ENCODE peak calls at places on chromosome 19, in six cellular contexts. One of them, this sample, is unnamed.

GRCh38 chr19:40503300-40503699 is 36.5 kb downstream of the SPTBN4 start:
- DNase-seq in IMR-90: no peak
- DNase-seq in uterus: no peak
- DNase-seq in H1: no peak
- DNase-seq in lower leg skin: no peak
- DNase-seq in heart left ventricle: no peak
- DNase-seq in this sample: no peak

GRCh38 chr19:36032251-36033104 is at the start of gene CLIP3:
- DNase-seq in H1: no peak
- DNase-seq in heart left ventricle: peak; percentile 78
- DNase-seq in uterus: peak; percentile 81
- DNase-seq in lower leg skin: peak; percentile 90
- DNase-seq in IMR-90: peak; percentile 62
- DNase-seq in this sample: no peak

GRCh38 chr19:56141416-56141992 is 417 bp downstream of the ZNF444 start:
- DNase-seq in H1: no peak
- DNase-seq in heart left ventricle: peak; percentile 25
- DNase-seq in uterus: no peak
- DNase-seq in IMR-90: no peak
- DNase-seq in lower leg skin: no peak
- DNase-seq in this sample: peak; percentile 33

GRCh38 chr19:32464279-32464678 is 58.7 kb downstream of the DPY19L3 start:
- DNase-seq in H1: no peak
- DNase-seq in lower leg skin: no peak
- DNase-seq in heart left ventricle: no peak
- DNase-seq in IMR-90: peak; percentile 10
- DNase-seq in uterus: no peak
- DNase-seq in this sample: no peak

GRCh38 chr19:39265321-39265916 is 2.8 kb upstream of the IFNL2 start:
- DNase-seq in heart left ventricle: no peak
- DNase-seq in uterus: no peak
- DNase-seq in H1: no peak
- DNase-seq in lower leg skin: peak; percentile 79
- DNase-seq in IMR-90: no peak
- DNase-seq in this sample: no peak

GRCh38 chr19:13619203-13619632 is 112.9 kb upstream of the CACNA1A start:
- DNase-seq in uterus: no peak
- DNase-seq in H1: no peak
- DNase-seq in heart left ventricle: no peak
- DNase-seq in lower leg skin: no peak
- DNase-seq in IMR-90: peak; percentile 81
- DNase-seq in this sample: no peak

GRCh38 chr19:50983625-50984292 is at the start of gene KLK7:
- DNase-seq in heart left ventricle: no peak
- DNase-seq in uterus: no peak
- DNase-seq in IMR-90: no peak
- DNase-seq in lower leg skin: no peak
- DNase-seq in H1: no peak
- DNase-seq in this sample: no peak

GRCh38 chr19:39407394-39407643 is 672 bp downstream of the ZFP36 start:
- DNase-seq in H1: no peak
- DNase-seq in heart left ventricle: no peak
- DNase-seq in lower leg skin: no peak
- DNase-seq in IMR-90: no peak
- DNase-seq in uterus: no peak
- DNase-seq in this sample: no peak

GRCh38 chr19:17324357-17325114 is 10.1 kb downstream of the ANO8 start:
- DNase-seq in H1: no peak
- DNase-seq in heart left ventricle: no peak
- DNase-seq in lower leg skin: no peak
- DNase-seq in IMR-90: no peak
- DNase-seq in uterus: no peak
- DNase-seq in this sample: no peak

GRCh38 chr19:29380581-29380980 is 145.2 kb upstream of the VSTM2B start:
- DNase-seq in lower leg skin: peak; percentile 70
- DNase-seq in uterus: no peak
- DNase-seq in H1: no peak
- DNase-seq in IMR-90: no peak
- DNase-seq in heart left ventricle: no peak
- DNase-seq in this sample: no peak

GRCh38 chr19:29571181-29571580 is 34.9 kb upstream of the POP4 start:
- DNase-seq in heart left ventricle: no peak
- DNase-seq in IMR-90: no peak
- DNase-seq in lower leg skin: peak; percentile 58
- DNase-seq in uterus: no peak
- DNase-seq in H1: no peak
- DNase-seq in this sample: no peak

GRCh38 chr19:56953411-56953810 is 112.9 kb upstream of the PEG3 start:
- DNase-seq in H1: no peak
- DNase-seq in uterus: no peak
- DNase-seq in IMR-90: no peak
- DNase-seq in lower leg skin: no peak
- DNase-seq in heart left ventricle: no peak
- DNase-seq in this sample: no peak

GRCh38 chr19:18847516-18848463 is 16.0 kb downstream of the UPF1 start:
- DNase-seq in H1: no peak
- DNase-seq in heart left ventricle: no peak
- DNase-seq in lower leg skin: no peak
- DNase-seq in uterus: peak; percentile 72
- DNase-seq in IMR-90: no peak
- DNase-seq in this sample: no peak

GRCh38 chr19:39557791-39558622 is 18.0 kb upstream of the EID2 start:
- DNase-seq in heart left ventricle: no peak
- DNase-seq in IMR-90: peak; percentile 11
- DNase-seq in lower leg skin: no peak
- DNase-seq in uterus: no peak
- DNase-seq in H1: no peak
- DNase-seq in this sample: no peak

GRCh38 chr19:15288146-15288963 is 44.0 kb downstream of the BRD4 start:
- DNase-seq in uterus: no peak
- DNase-seq in IMR-90: peak; percentile 24
- DNase-seq in H1: no peak
- DNase-seq in heart left ventricle: no peak
- DNase-seq in lower leg skin: peak; percentile 90
- DNase-seq in this sample: peak; percentile 70

GRCh38 chr19:1357695-1358094 is 26.0 kb upstream of the NDUFS7 start:
- DNase-seq in H1: peak; percentile 36
- DNase-seq in IMR-90: no peak
- DNase-seq in lower leg skin: no peak
- DNase-seq in uterus: no peak
- DNase-seq in heart left ventricle: no peak
- DNase-seq in this sample: no peak

GRCh38 chr19:45558399-45558878 is 26.2 kb downstream of the OPA3 start:
- DNase-seq in lower leg skin: no peak
- DNase-seq in H1: no peak
- DNase-seq in IMR-90: peak; percentile 33
- DNase-seq in uterus: no peak
- DNase-seq in heart left ventricle: no peak
- DNase-seq in this sample: peak; percentile 64

GRCh38 chr19:13881692-13882418 is 4.9 kb downstream of the NANOS3 start:
- DNase-seq in heart left ventricle: peak; percentile 35
- DNase-seq in IMR-90: peak; percentile 39
- DNase-seq in lower leg skin: no peak
- DNase-seq in uterus: no peak
- DNase-seq in H1: no peak
- DNase-seq in this sample: peak; percentile 43

GRCh38 chr19:3407556-3408516 is 41.5 kb downstream of the NFIC start:
- DNase-seq in IMR-90: no peak
- DNase-seq in H1: no peak
- DNase-seq in uterus: peak; percentile 65
- DNase-seq in lower leg skin: no peak
- DNase-seq in heart left ventricle: peak; percentile 70
- DNase-seq in this sample: peak; percentile 57

GRCh38 chr19:21202865-21203494 is 61.1 kb downstream of the ZNF431 start:
- DNase-seq in H1: peak; percentile 61
- DNase-seq in uterus: no peak
- DNase-seq in heart left ventricle: no peak
- DNase-seq in lower leg skin: no peak
- DNase-seq in IMR-90: peak; percentile 14
- DNase-seq in this sample: peak; percentile 19

GRCh38 chr19:38735257-38735686 is 9.0 kb downstream of the CAPN12 start:
- DNase-seq in lower leg skin: no peak
- DNase-seq in heart left ventricle: peak; percentile 17
- DNase-seq in uterus: peak; percentile 43
- DNase-seq in H1: no peak
- DNase-seq in IMR-90: no peak
- DNase-seq in this sample: no peak

GRCh38 chr19:17090501-17091074 is 15.0 kb downstream of the MYO9B start:
- DNase-seq in heart left ventricle: no peak
- DNase-seq in lower leg skin: peak; percentile 77
- DNase-seq in H1: no peak
- DNase-seq in IMR-90: peak; percentile 60
- DNase-seq in uterus: no peak
- DNase-seq in this sample: no peak

DNA sequence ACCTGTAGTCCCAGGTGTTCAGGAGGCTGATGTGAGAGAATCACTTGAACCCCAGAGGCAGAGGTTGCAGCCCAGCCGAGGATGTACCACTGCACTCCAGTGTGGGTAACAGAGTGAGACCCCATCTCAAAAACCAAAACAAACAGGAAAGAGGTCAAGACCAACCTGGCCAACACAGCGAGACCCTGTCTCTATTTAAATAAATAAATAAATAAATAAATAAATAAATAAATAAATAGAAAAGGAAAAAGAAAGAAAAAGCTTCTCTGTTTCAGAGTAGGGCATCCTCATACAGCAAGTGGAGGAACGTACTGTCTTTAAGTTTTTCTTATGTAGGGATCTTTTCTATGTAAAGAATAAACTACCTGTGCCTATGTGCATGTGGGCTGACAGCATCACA is 2.3 kb downstream of the ZNF700 start:
- DNase-seq in H1: no peak
- DNase-seq in IMR-90: no peak
- DNase-seq in lower leg skin: no peak
- DNase-seq in heart left ventricle: no peak
- DNase-seq in uterus: no peak
- DNase-seq in this sample: no peak
- TF ChIP-seq POLR2A in H1: no peak
- TF ChIP-seq POLR2A in IMR-90: no peak
- TF ChIP-seq POLR2A in lower leg skin: no peak
- TF ChIP-seq POLR2A in heart left ventricle: no peak
- TF ChIP-seq POLR2A in uterus: no peak
- TF ChIP-seq POLR2A in this sample: no peak

GRCh38 chr19:49490287-49491029 is 3.0 kb downstream of the RPL13A start:
- DNase-seq in heart left ventricle: no peak
- DNase-seq in uterus: no peak
- DNase-seq in H1: no peak
- DNase-seq in IMR-90: no peak
- DNase-seq in lower leg skin: no peak
- DNase-seq in this sample: no peak

GRCh38 chr19:49488046-49488862 is 846 bp downstream of the RPL13A start:
- DNase-seq in IMR-90: no peak
- DNase-seq in lower leg skin: no peak
- DNase-seq in uterus: no peak
- DNase-seq in H1: no peak
- DNase-seq in heart left ventricle: no peak
- DNase-seq in this sample: no peak

GRCh38 chr19:49488863-49489537 is 1.6 kb downstream of the RPL13A start:
- DNase-seq in IMR-90: no peak
- DNase-seq in lower leg skin: no peak
- DNase-seq in heart left ventricle: no peak
- DNase-seq in uterus: no peak
- DNase-seq in H1: no peak
- DNase-seq in this sample: no peak

GRCh38 chr19:49491030-49491803 is 3.8 kb downstream of the RPL13A start:
- DNase-seq in IMR-90: no peak
- DNase-seq in heart left ventricle: no peak
- DNase-seq in uterus: no peak
- DNase-seq in lower leg skin: no peak
- DNase-seq in H1: no peak
- DNase-seq in this sample: no peak

GRCh38 chr19:49489601-49490167 is 2.3 kb downstream of the RPL13A start:
- DNase-seq in heart left ventricle: no peak
- DNase-seq in H1: no peak
- DNase-seq in lower leg skin: no peak
- DNase-seq in IMR-90: no peak
- DNase-seq in uterus: no peak
- DNase-seq in this sample: no peak
- TF ChIP-seq POLR2A in heart left ventricle: no peak
- TF ChIP-seq POLR2A in H1: peak; percentile 73
- TF ChIP-seq POLR2A in lower leg skin: no peak
- TF ChIP-seq POLR2A in IMR-90: no peak
- TF ChIP-seq POLR2A in uterus: no peak
- TF ChIP-seq POLR2A in this sample: no peak

GRCh38 chr19:48873476-48874308 is 1.5 kb downstream of the PPP1R15A start:
- DNase-seq in lower leg skin: peak; percentile 88
- DNase-seq in IMR-90: no peak
- DNase-seq in heart left ventricle: peak; percentile 23
- DNase-seq in H1: no peak
- DNase-seq in uterus: peak; percentile 22
- DNase-seq in this sample: no peak

GRCh38 chr19:48870048-48870447 is 1.6 kb upstream of the PLEKHA4 start:
- DNase-seq in uterus: no peak
- DNase-seq in H1: no peak
- DNase-seq in lower leg skin: no peak
- DNase-seq in IMR-90: no peak
- DNase-seq in heart left ventricle: no peak
- DNase-seq in this sample: no peak

GRCh38 chr19:48872182-48872883 is at the start of gene PPP1R15A:
- DNase-seq in uterus: peak; percentile 99
- DNase-seq in lower leg skin: peak; percentile 100
- DNase-seq in H1: peak; percentile 95
- DNase-seq in IMR-90: peak; percentile 97
- DNase-seq in heart left ventricle: peak; percentile 97
- DNase-seq in this sample: peak; percentile 98

GRCh38 chr19:48874309-48875135 is 2.3 kb downstream of the PPP1R15A start:
- DNase-seq in heart left ventricle: peak; percentile 35
- DNase-seq in IMR-90: peak; percentile 80
- DNase-seq in lower leg skin: peak; percentile 92
- DNase-seq in H1: no peak
- DNase-seq in uterus: peak; percentile 47
- DNase-seq in this sample: peak; percentile 57

GRCh38 chr19:48872884-48873475 is 759 bp downstream of the PPP1R15A start:
- DNase-seq in heart left ventricle: peak; percentile 91
- DNase-seq in lower leg skin: peak; percentile 97
- DNase-seq in H1: peak; percentile 49
- DNase-seq in IMR-90: peak; percentile 94
- DNase-seq in uterus: peak; percentile 95
- DNase-seq in this sample: peak; percentile 89
- TF ChIP-seq POLR2A in heart left ventricle: no peak
- TF ChIP-seq POLR2A in lower leg skin: no peak
- TF ChIP-seq POLR2A in H1: no peak
- TF ChIP-seq POLR2A in IMR-90: peak; percentile 53
- TF ChIP-seq POLR2A in uterus: peak; percentile 25
- TF ChIP-seq POLR2A in this sample: no peak

DNA sequence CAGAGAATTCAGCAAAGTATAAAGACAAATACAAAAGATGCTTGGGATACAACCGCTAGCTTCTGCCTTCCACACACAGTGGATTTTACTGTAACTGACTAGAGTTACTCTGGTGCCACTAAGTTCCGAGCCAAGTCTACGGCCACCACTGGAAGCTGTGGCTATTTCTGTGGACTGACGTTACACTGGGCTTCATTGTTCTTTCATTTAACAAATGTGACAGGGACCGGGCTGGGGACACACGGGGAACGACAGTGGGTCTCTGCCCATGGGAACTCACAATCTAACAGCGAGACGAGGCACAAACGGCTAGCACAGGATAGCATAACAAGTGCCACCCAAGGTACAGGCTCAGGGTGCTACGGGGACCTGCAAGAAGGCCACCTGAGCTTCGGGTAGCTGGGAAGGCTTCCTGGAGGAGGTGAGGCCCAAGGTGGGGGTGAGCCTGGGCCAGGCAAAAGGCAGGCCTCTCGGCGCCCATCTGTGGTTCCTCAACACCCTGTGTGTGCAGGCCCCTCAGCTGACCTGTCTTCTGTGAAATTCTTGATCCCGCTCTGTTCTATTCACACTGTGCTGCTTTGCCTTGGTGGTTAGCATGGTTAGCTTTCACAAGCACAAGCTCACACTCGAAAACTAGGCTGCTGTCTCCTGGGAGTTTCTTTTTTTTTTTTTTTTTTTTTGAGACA is 10.3 kb upstream of the IL4I1 start:
- DNase-seq in uterus: no peak
- DNase-seq in H1: no peak
- DNase-seq in IMR-90: no peak
- DNase-seq in lower leg skin: no peak
- DNase-seq in heart left ventricle: no peak
- DNase-seq in this sample: no peak
- TF ChIP-seq POLR2A in uterus: no peak
- TF ChIP-seq POLR2A in H1: no peak
- TF ChIP-seq POLR2A in IMR-90: no peak
- TF ChIP-seq POLR2A in lower leg skin: no peak
- TF ChIP-seq POLR2A in heart left ventricle: no peak
- TF ChIP-seq POLR2A in this sample: no peak